ENCODE peak calls at places on chromosome 18, in six cellular contexts. Q is D341Med; H is HCEC 1CT; F is bronchial epithelial cell; B is stimulated activated CD4-positive, alpha-beta T cell treated with anti-CD3 and anti-CD28 coated beads, Interleukin-1b, Interleukin-23, amount 100 ng/mL, for 24 hours; V is cardiac fibroblast. P is an unnamed sample.

GRCh38 chr18:45828917-45829811 is 3.7 kb downstream of the SIGLEC15 start:
- DNase-seq in Q (peak; percentile 40), H (no peak), F (no peak), B (no peak), V (peak; percentile 38), P (no peak)

GRCh38 chr18:61743775-61744531 is 148.9 kb downstream of the RNF152 start:
- DNase-seq in Q (no peak), H (no peak), F (no peak), B (no peak), V (peak; percentile 51), P (no peak)

GRCh38 chr18:12011962-12012549 is 30.7 kb downstream of the IMPA2 start:
- DNase-seq in Q (peak; percentile 20), H (no peak), F (peak; percentile 35), B (no peak), V (no peak), P (no peak)

GRCh38 chr18:28834889-28835288 is 658.0 kb upstream of the CDH2 start:
- DNase-seq in Q (no peak), H (peak; percentile 83), F (peak; percentile 92), B (no peak), V (peak; percentile 68), P (no peak)

GRCh38 chr18:42178381-42179080 is 223.5 kb downstream of the PIK3C3 start:
- DNase-seq in Q (no peak), H (no peak), F (no peak), B (no peak), V (no peak), P (no peak)

GRCh38 chr18:75041586-75041985 is 167.4 kb downstream of the PTGR3 start:
- DNase-seq in Q (no peak), H (peak; percentile 22), F (peak; percentile 41), B (no peak), V (peak; percentile 53), P (no peak)

GRCh38 chr18:51054764-51055163 is 24.8 kb downstream of the SMAD4 start:
- DNase-seq in Q (no peak), H (no peak), F (no peak), B (no peak), V (peak; percentile 33), P (no peak)

GRCh38 chr18:73987247-73987980 is 160.2 kb downstream of the FBXO15 start:
- DNase-seq in Q (no peak), H (no peak), F (no peak), B (no peak), V (no peak), P (no peak)

GRCh38 chr18:21489119-21489750 is 111.3 kb downstream of the ESCO1 start:
- DNase-seq in Q (peak; percentile 87), H (peak; percentile 54), F (peak; percentile 56), B (no peak), V (peak; percentile 75), P (peak; percentile 28)

GRCh38 chr18:62757399-62758010 is 42.2 kb downstream of the PHLPP1 start:
- DNase-seq in Q (no peak), H (no peak), F (peak; percentile 45), B (no peak), V (no peak), P (no peak)

GRCh38 chr18:12391487-12392136 is 14.6 kb upstream of the AFG3L2 start:
- DNase-seq in Q (peak; percentile 87), H (peak; percentile 66), F (peak; percentile 50), B (no peak), V (peak; percentile 82), P (peak; percentile 27)

GRCh38 chr18:44627245-44627644 is 53.4 kb upstream of the SETBP1 start:
- DNase-seq in Q (no peak), H (no peak), F (peak; percentile 77), B (no peak), V (peak; percentile 75), P (no peak)

GRCh38 chr18:79923896-79924585 is 27.4 kb downstream of the SLC66A2 start:
- DNase-seq in Q (no peak), H (no peak), F (no peak), B (no peak), V (no peak), P (no peak)

GRCh38 chr18:6644841-6645240 is 84.7 kb upstream of the ARHGAP28 start:
- DNase-seq in Q (no peak), H (no peak), F (no peak), B (no peak), V (no peak), P (no peak)

GRCh38 chr18:34738173-34738894 is 28.2 kb downstream of the DTNA start:
- DNase-seq in Q (no peak), H (peak; percentile 11), F (peak; percentile 77), B (no peak), V (peak; percentile 11), P (no peak)

GRCh38 chr18:29034113-29034856 is 857.4 kb upstream of the CDH2 start:
- DNase-seq in Q (no peak), H (no peak), F (peak; percentile 92), B (no peak), V (peak; percentile 10), P (no peak)

GRCh38 chr18:59139291-59139614 is 431 bp upstream of the SEC11C start:
- DNase-seq in Q (peak; percentile 99), H (peak; percentile 82), F (no peak), B (peak; percentile 80), V (peak; percentile 88), P (peak; percentile 81)

P was measured in NCI-H1048.